ENCODE peak calls at places on chromosomes 11 and 22, in five cellular contexts. S, Y, W, O and B are unnamed samples.
A peak's percentile ranks its signal among the peaks of the same experiment; 100 is the strongest.

GRCh38 chr11:94201004-94201465 is 72.4 kb downstream of the PANX1 start:
- DNase-seq in S (no peak), Y (peak; percentile 94), W (no peak), O (no peak), B (no peak)

GRCh38 chr11:35529971-35530495 is 4.6 kb upstream of the PAMR1 start:
- DNase-seq in S (no peak), Y (peak; percentile 98), W (no peak), O (no peak), B (peak; percentile 37)

GRCh38 chr22:35037089-35037488 is 28.9 kb upstream of the ISX start:
- DNase-seq in S (no peak), Y (no peak), W (no peak), O (no peak), B (no peak)

GRCh38 chr22:17907731-17908051 is 116.7 kb downstream of the MICAL3 start:
- DNase-seq in S (no peak), Y (no peak), W (no peak), O (no peak), B (no peak)

GRCh38 chr11:79331251-79331901 is 109.5 kb downstream of the TENM4 start:
- DNase-seq in S (no peak), Y (no peak), W (no peak), O (no peak), B (no peak)

GRCh38 chr11:72333657-72334056 is 89.7 kb upstream of the PHOX2A start:
- DNase-seq in S (peak; percentile 59), Y (no peak), W (no peak), O (no peak), B (no peak)

GRCh38 chr22:22754961-22755777 is 110.8 kb downstream of the GGTLC2 start:
- DNase-seq in S (peak; percentile 38), Y (no peak), W (no peak), O (no peak), B (no peak)

GRCh38 chr22:45226681-45227186 is 14.0 kb downstream of the KIAA0930 start:
- DNase-seq in S (no peak), Y (no peak), W (no peak), O (no peak), B (peak; percentile 64)

GRCh38 chr22:36913431-36914382 is at the start of gene CSF2RB:
- DNase-seq in S (peak; percentile 83), Y (no peak), W (peak; percentile 91), O (no peak), B (peak; percentile 22)

GRCh38 chr11:130499828-130500227 is 51.4 kb downstream of the ADAMTS15 start:
- DNase-seq in S (no peak), Y (peak; percentile 56), W (no peak), O (no peak), B (no peak)

GRCh38 chr11:47412152-47412746 is 3.9 kb downstream of the SLC39A13 start:
- DNase-seq in S (peak; percentile 67), Y (peak; percentile 26), W (peak; percentile 93), O (peak; percentile 41), B (peak; percentile 56)

GRCh38 chr11:118883368-118884071 is at the start of gene CXCR5:
- DNase-seq in S (peak; percentile 92), Y (peak; percentile 35), W (peak; percentile 90), O (no peak), B (no peak)

GRCh38 chr11:82523141-82523540 is 210.5 kb downstream of the FAM181B start:
- DNase-seq in S (no peak), Y (no peak), W (no peak), O (peak; percentile 31), B (no peak)

GRCh38 chr11:19428206-19429001 is 187.7 kb upstream of the E2F8 start:
- DNase-seq in S (no peak), Y (peak; percentile 34), W (no peak), O (no peak), B (peak; percentile 36)

GRCh38 chr22:37328017-37328416 is 45.7 kb downstream of the CYTH4 start:
- DNase-seq in S (no peak), Y (peak; percentile 93), W (no peak), O (no peak), B (no peak)

GRCh38 chr11:13135385-13136271 is 126.5 kb downstream of the RASSF10 start:
- DNase-seq in S (no peak), Y (peak; percentile 90), W (no peak), O (no peak), B (no peak)

GRCh38 chr11:64959498-64959897 is 12.4 kb downstream of the MAJIN start:
- DNase-seq in S (no peak), Y (no peak), W (no peak), O (no peak), B (no peak)

GRCh38 chr22:42844756-42845155 is 12.3 kb downstream of the ARFGAP3 start:
- DNase-seq in S (peak; percentile 46), Y (peak; percentile 39), W (no peak), O (no peak), B (no peak)

GRCh38 chr22:19766506-19767426 is 6.2 kb downstream of the TBX1 start:
- DNase-seq in S (peak; percentile 77), Y (no peak), W (peak; percentile 91), O (no peak), B (peak; percentile 52)

GRCh38 chr11:114953039-114953438 is 274.7 kb downstream of the NXPE2 start:
- DNase-seq in S (no peak), Y (no peak), W (no peak), O (no peak), B (no peak)

GRCh38 chr11:95089620-95090542 is at the start of gene ENDOD1:
- DNase-seq in S (peak; percentile 94), Y (peak; percentile 74), W (peak; percentile 98), O (peak; percentile 86), B (peak; percentile 79)

GRCh38 chr11:47007579-47007978 is 71.0 kb downstream of the CSTPP1 start:
- DNase-seq in S (no peak), Y (no peak), W (no peak), O (no peak), B (no peak)

GRCh38 chr11:80320765-80321164 is 879.9 kb upstream of the TENM4 start:
- DNase-seq in S (no peak), Y (no peak), W (no peak), O (no peak), B (no peak)

GRCh38 chr11:19389787-19390303 is 149.1 kb upstream of the E2F8 start:
- DNase-seq in S (peak; percentile 63), Y (peak; percentile 27), W (no peak), O (no peak), B (peak; percentile 53)

GRCh38 chr11:59208956-59209355 is 3.8 kb downstream of the MPEG1 start:
- DNase-seq in S (no peak), Y (peak; percentile 64), W (no peak), O (no peak), B (no peak)

GRCh38 chr22:39311592-39312400 is 7.6 kb downstream of the RPL3 start:
- DNase-seq in S (no peak), Y (no peak), W (no peak), O (peak; percentile 37), B (no peak)
- TF ChIP-seq POLR2A in S (no peak), Y (peak; percentile 27), W (no peak), O (no peak), B (no peak)

GRCh38 chr11:367956-368413 is 1.3 kb upstream of the B4GALNT4 start:
- DNase-seq in S (no peak), Y (no peak), W (no peak), O (no peak), B (no peak)

GRCh38 chr11:363948-364761 is 5.1 kb upstream of the B4GALNT4 start:
- DNase-seq in S (peak; percentile 92), Y (no peak), W (peak; percentile 91), O (no peak), B (peak; percentile 47)

GRCh38 chr11:365831-366230 is 3.5 kb upstream of the B4GALNT4 start:
- DNase-seq in S (no peak), Y (no peak), W (peak; percentile 47), O (no peak), B (no peak)

GRCh38 chr11:362642-363442 is 6.5 kb upstream of the B4GALNT4 start:
- DNase-seq in S (no peak), Y (no peak), W (peak; percentile 70), O (no peak), B (no peak)

DNA sequence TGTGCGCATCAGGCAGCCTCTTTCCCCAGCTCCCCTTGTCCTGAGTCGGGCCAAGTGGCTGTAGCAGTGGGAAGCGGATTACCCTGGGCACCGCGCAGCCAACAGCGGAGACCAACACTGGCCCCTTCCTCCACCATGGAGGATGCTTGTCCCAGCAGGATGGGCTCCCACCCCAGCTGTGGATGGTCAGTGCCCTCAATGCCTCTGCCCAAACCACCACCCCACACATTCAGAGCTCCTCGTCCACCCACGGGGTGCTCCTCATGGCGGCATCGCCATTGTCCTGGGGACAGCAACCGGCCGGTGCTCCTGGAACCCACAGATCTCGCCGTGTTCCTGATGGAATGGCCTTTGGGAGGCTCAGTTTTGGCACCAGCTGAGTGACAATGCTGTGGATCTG is 4.3 kb upstream of the B4GALNT4 start:
- DNase-seq in S (no peak), Y (no peak), W (peak; percentile 49), O (no peak), B (no peak)
- TF ChIP-seq CTCF in S (no peak), Y (no peak), W (no peak), O (no peak), B (no peak)

DNA sequence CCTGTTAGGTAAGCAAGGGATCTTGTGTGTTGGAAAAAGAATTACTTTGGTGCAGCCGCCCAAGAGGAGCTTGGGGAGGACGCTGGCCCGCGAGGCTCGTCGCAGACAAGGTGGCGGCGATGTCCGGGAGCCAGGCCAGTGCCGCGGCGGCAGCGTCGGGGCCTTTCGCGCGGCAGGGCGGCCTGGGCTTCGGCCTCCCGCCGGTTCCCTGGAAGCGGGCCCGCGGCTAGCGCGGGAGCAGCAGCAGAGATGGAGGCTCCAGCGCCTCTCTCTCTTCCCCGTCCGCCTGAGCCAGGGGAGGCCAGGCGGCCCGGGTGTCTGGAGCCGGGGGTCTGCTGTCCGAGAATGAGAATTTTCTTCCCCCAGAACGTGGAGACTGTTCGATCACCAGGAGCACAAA is 82.8 kb downstream of the GGT1 start:
- DNase-seq in S (no peak), Y (no peak), W (no peak), O (peak; percentile 43), B (no peak)
- H3K4me3 ChIP-seq in S (peak overlapping the region; percentile 16), Y (peak overlapping the region; percentile 34), W (peak overlapping the region; percentile 28), O (no peak overlapping the region), B (no peak overlapping the region)

GRCh38 chr11:100689141-100689540 is 2.1 kb downstream of the ARHGAP42 start:
- DNase-seq in S (no peak), Y (no peak), W (no peak), O (no peak), B (no peak)

GRCh38 chr11:100687630-100688395 is 725 bp downstream of the ARHGAP42 start:
- DNase-seq in S (peak; percentile 79), Y (peak; percentile 85), W (peak; percentile 80), O (peak; percentile 57), B (peak; percentile 44)

GRCh38 chr11:100684101-100685065 is 2.7 kb upstream of the ARHGAP42 start:
- DNase-seq in S (no peak), Y (no peak), W (no peak), O (no peak), B (no peak)

GRCh38 chr11:100686476-100686875 is 612 bp upstream of the ARHGAP42 start:
- DNase-seq in S (no peak), Y (no peak), W (no peak), O (no peak), B (no peak)

DNA sequence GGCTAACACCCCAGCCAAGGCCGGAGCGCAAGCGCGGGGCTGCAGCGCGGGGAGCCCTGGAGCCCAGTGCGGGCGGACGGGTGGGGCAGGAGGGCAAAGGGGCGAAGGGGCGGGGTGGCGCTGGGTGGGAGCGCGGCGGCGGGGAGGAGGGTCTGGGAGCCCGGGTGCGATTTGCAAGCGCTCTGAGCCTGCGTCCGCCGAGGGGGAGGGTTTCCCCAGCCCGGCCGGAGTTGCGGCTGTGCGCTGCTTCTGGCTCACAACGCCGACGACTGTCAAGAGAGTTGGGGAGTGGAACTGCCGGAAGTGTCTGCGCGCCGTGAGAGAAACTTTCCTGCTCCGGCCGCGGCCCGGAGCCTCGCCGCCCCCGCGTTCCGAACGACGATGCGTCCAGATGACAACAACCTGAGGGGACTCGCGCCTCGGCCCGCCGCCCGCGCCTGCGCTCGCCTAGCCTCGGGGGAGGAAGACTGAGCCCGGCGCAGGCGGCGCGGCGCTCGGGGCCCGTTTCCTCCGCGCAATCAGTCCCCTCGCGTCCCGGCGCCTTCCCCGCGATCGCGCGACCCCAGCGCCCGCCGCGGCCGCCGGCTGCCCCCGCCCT is at the start of gene ARHGAP42:
- DNase-seq in S (peak; percentile 85), Y (peak; percentile 48), W (peak; percentile 91), O (peak; percentile 63), B (peak; percentile 53)
- TF ChIP-seq POLR2A in S (no peak), Y (no peak), W (no peak), O (no peak), B (no peak)